ENCODE peak calls at places on chromosomes 7 and 10, in six cellular contexts. R is HCT116, Z is astrocyte of the cerebellum, D is foreskin fibroblast, I is GM06990, A is vagina. E is an unnamed sample.

GRCh38 chr7:131443496-131443895 is 112.9 kb downstream of the PODXL start:
- DNase-seq in R (no peak), Z (no peak), D (no peak), I (no peak), A (no peak), E (no peak)

GRCh38 chr10:35890061-35890969 is 248.2 kb upstream of the FZD8 start:
- DNase-seq in R (no peak), Z (no peak), D (no peak), I (no peak), A (no peak), E (no peak)

GRCh38 chr10:83346216-83346910 is 792.9 kb upstream of the GHITM start:
- DNase-seq in R (no peak), Z (no peak), D (peak; percentile 1), I (no peak), A (no peak), E (no peak)

GRCh38 chr10:15462253-15462885 is 91.3 kb upstream of the FAM171A1 start:
- DNase-seq in R (no peak), Z (no peak), D (peak; percentile 50), I (no peak), A (no peak), E (no peak)

GRCh38 chr7:34747842-34748241 is 89.8 kb downstream of the NPSR1 start:
- DNase-seq in R (no peak), Z (no peak), D (no peak), I (no peak), A (no peak), E (no peak)

GRCh38 chr10:12628964-12629766 is 279.8 kb downstream of the CAMK1D start:
- DNase-seq in R (no peak), Z (no peak), D (no peak), I (no peak), A (no peak), E (no peak)

GRCh38 chr10:35685402-35685801 is 43.3 kb upstream of the FZD8 start:
- DNase-seq in R (no peak), Z (no peak), D (no peak), I (no peak), A (no peak), E (no peak)

GRCh38 chr7:117127585-117128168 is 174.4 kb downstream of the ST7 start:
- DNase-seq in R (peak; percentile 28), Z (peak; percentile 56), D (peak; percentile 78), I (no peak), A (no peak), E (peak; percentile 56)

GRCh38 chr7:96135241-96135640 is 186.7 kb downstream of the SLC25A13 start:
- DNase-seq in R (no peak), Z (no peak), D (no peak), I (no peak), A (no peak), E (no peak)

GRCh38 chr7:135386181-135386580 is 123.7 kb downstream of the CNOT4 start:
- DNase-seq in R (no peak), Z (no peak), D (no peak), I (no peak), A (no peak), E (no peak)

GRCh38 chr10:117537904-117538524 is 4.5 kb upstream of the EMX2 start:
- DNase-seq in R (no peak), Z (no peak), D (no peak), I (no peak), A (no peak), E (no peak)

GRCh38 chr10:117536359-117536861 is 6.1 kb upstream of the EMX2 start:
- DNase-seq in R (no peak), Z (no peak), D (no peak), I (no peak), A (no peak), E (no peak)

GRCh38 chr10:117535752-117536358 is 6.7 kb upstream of the EMX2 start:
- DNase-seq in R (no peak), Z (no peak), D (no peak), I (no peak), A (no peak), E (no peak)

GRCh38 chr10:117536862-117537435 is 5.6 kb upstream of the EMX2 start:
- DNase-seq in R (no peak), Z (no peak), D (no peak), I (no peak), A (no peak), E (peak; percentile 17)

DNA sequence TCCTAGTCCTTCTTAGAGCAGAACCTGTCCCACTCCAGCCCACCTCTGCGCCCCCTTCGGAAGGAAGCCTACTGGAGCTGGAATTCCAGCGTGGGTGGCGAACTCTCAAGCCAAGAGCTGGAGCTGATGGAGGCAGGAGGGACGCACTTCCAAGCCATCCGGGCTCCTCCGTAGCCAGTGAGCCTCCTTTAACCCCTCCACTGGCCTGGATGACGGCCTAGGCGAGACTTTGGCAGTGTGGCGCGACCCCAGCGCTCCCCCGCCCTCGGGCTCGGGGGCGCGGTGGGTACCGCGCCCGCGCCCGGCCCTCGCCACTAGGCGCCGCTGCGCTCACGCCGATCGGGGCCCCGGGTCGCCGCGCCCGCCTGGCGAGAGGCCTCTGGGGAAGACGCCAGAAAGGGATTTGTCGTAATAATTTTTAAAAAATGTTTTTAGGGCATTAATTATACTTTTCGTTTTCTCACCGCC is 5.1 kb upstream of the EMX2 start:
- DNase-seq in R (no peak), Z (no peak), D (peak; percentile 70), I (no peak), A (no peak), E (no peak)
- H3K4me3 ChIP-seq in R (no peak overlapping the region), Z (no peak overlapping the region), D (peak overlapping the region; percentile 20), I (no peak overlapping the region), A (no peak overlapping the region), E (peak overlapping the region; percentile 44)

GRCh38 chr10:100350914-100351485 is 4.0 kb downstream of the SCD start:
- DNase-seq in R (no peak), Z (no peak), D (no peak), I (no peak), A (no peak), E (no peak)
- H3K4me3 ChIP-seq in R (no peak overlapping the region), Z (peak overlapping the region; percentile 88), D (peak overlapping the region; percentile 91), I (no peak overlapping the region), A (no peak overlapping the region), E (no peak overlapping the region)

DNA sequence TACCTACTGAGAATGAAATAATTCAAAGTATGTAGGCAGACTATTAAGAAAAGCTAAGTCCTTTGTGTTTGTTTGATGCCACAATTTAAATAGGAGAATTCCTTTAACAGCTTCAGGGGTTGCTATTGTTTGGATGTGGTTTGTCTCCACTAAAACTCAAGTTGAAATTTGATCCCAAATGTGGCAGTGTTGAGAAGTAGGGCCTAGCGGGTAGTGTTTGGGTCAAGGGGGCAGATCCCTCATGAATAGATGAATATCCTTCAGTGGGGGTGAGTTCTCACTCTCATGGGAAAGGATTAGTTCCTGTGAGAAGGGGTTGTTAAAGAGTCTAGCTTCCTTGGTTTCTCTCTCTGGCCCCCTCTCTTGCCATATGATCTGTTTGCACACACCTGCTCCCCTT is 97.0 kb downstream of the HGF start:
- DNase-seq in R (no peak), Z (peak; percentile 6), D (no peak), I (no peak), A (no peak), E (no peak)
- H3K4me3 ChIP-seq in R (no peak overlapping the region), Z (no peak overlapping the region), D (no peak overlapping the region), I (no peak overlapping the region), A (no peak overlapping the region), E (no peak overlapping the region)

GRCh38 chr7:3027005-3027404 is 16.7 kb downstream of the CARD11 start:
- DNase-seq in R (no peak), Z (no peak), D (peak; percentile 6), I (no peak), A (no peak), E (no peak)

GRCh38 chr7:3028767-3029111 is 14.9 kb downstream of the CARD11 start:
- DNase-seq in R (no peak), Z (no peak), D (no peak), I (no peak), A (no peak), E (no peak)

GRCh38 chr7:3029138-3029537 is 14.5 kb downstream of the CARD11 start:
- DNase-seq in R (no peak), Z (no peak), D (no peak), I (no peak), A (no peak), E (no peak)

GRCh38 chr7:3027455-3027854 is 16.2 kb downstream of the CARD11 start:
- DNase-seq in R (no peak), Z (no peak), D (no peak), I (no peak), A (no peak), E (no peak)

GRCh38 chr7:3028071-3028766 is 15.4 kb downstream of the CARD11 start:
- DNase-seq in R (no peak), Z (peak; percentile 1), D (peak; percentile 58), I (no peak), A (no peak), E (no peak)
- H3K4me3 ChIP-seq in R (no peak overlapping the region), Z (no peak overlapping the region), D (no peak overlapping the region), I (no peak overlapping the region), A (no peak overlapping the region), E (no peak overlapping the region)

GRCh38 chr10:128124813-128125403 is 1.3 kb downstream of the MKI67 start:
- DNase-seq in R (no peak), Z (no peak), D (no peak), I (no peak), A (no peak), E (no peak)
- H3K4me3 ChIP-seq in R (peak overlapping the region; percentile 89), Z (peak overlapping the region; percentile 77), D (peak overlapping the region; percentile 67), I (peak overlapping the region; percentile 92), A (no peak overlapping the region), E (peak overlapping the region; percentile 94)

DNA sequence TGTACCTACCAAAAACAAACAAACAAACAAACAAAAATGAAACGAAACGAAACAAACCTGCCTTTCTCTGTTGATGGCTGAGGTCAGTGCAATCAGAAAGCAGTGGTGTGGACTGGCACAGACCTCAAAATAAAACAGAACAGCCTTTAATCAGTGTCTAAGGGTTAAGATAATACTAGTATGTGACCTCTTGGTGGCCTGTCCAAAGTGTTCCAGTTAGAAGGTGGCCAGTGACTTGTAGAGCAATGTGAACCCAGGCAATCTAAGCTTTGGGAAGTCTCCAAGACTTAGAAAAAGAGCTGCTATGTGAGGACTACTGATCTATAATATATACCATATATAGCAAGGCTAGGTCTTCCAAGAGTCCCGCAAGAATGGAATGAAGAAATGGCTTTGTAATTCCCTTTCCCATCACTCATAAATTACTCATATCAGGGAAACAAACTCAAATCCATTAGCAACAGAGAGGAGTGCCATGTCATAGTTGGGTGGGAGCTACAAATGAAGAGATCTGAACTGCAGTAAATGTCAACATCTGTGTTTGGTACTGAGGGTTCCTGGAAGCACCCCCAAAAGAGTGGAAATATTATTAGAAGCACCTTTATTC is 28.1 kb downstream of the ABLIM1 start:
- DNase-seq in R (no peak), Z (no peak), D (peak; percentile 34), I (no peak), A (no peak), E (no peak)
- H3K4me3 ChIP-seq in R (no peak overlapping the region), Z (no peak overlapping the region), D (no peak overlapping the region), I (no peak overlapping the region), A (no peak overlapping the region), E (no peak overlapping the region)

GRCh38 chr10:132848306-132848705 is 62.4 kb upstream of the NKX6-2 start:
- DNase-seq in R (no peak), Z (no peak), D (no peak), I (no peak), A (no peak), E (no peak)
- H3K4me3 ChIP-seq in R (no peak overlapping the region), Z (no peak overlapping the region), D (no peak overlapping the region), I (no peak overlapping the region), A (no peak overlapping the region), E (peak overlapping the region; percentile 15)

GRCh38 chr7:155377837-155378579 is 79.9 kb upstream of the EN2 start:
- DNase-seq in R (no peak), Z (no peak), D (peak; percentile 40), I (no peak), A (no peak), E (no peak)
- H3K4me3 ChIP-seq in R (no peak overlapping the region), Z (no peak overlapping the region), D (no peak overlapping the region), I (no peak overlapping the region), A (peak overlapping the region; percentile 28), E (no peak overlapping the region)

E was measured in Jurkat, Clone E6-1.